ENCODE peak calls at places on chromosomes 11 and 22, in nine cellular contexts. E, N, P, Q, W, K, R, J and B are unnamed samples.

GRCh38 chr11:112632866-112633505 is 328.2 kb upstream of the NCAM1 start:
- DNase-seq in E (no peak), N (no peak), P (no peak), Q (no peak), W (no peak), K (no peak), R (no peak), J (no peak), B (no peak)

GRCh38 chr11:122703541-122704272 is 48.2 kb downstream of the UBASH3B start:
- DNase-seq in E (peak), N (no peak), P (no peak), Q (no peak), W (no peak), K (no peak), R (no peak), J (no peak), B (no peak)

GRCh38 chr11:70471254-70471653 is 72.9 kb downstream of the CTTN start:
- DNase-seq in E (peak), N (no peak), P (no peak), Q (peak), W (no peak), K (peak), R (no peak), J (no peak), B (peak)

GRCh38 chr11:60305906-60306619 is 21.0 kb upstream of the MS4A6E start:
- DNase-seq in E (no peak), N (no peak), P (no peak), Q (peak), W (no peak), K (peak), R (no peak), J (no peak), B (no peak)

GRCh38 chr11:63738720-63739360 is 29.7 kb downstream of the ZFTA start:
- DNase-seq in E (peak), N (peak), P (peak), Q (peak), W (peak), K (peak), R (peak), J (peak), B (no peak)

GRCh38 chr11:33893711-33894401 is 2.0 kb upstream of the LMO2 start:
- DNase-seq in E (peak), N (peak), P (peak), Q (no peak), W (no peak), K (no peak), R (no peak), J (peak), B (peak)

GRCh38 chr22:19880786-19881569 is 26.3 kb upstream of the GNB1L start:
- DNase-seq in E (no peak), N (no peak), P (no peak), Q (peak), W (no peak), K (peak), R (peak), J (no peak), B (no peak)

GRCh38 chr11:64489831-64490441 is 101.1 kb upstream of the SLC22A12 start:
- DNase-seq in E (peak), N (peak), P (peak), Q (peak), W (peak), K (peak), R (peak), J (peak), B (no peak)

GRCh38 chr22:23581252-23581634 is 1.2 kb upstream of the IGLL1 start:
- DNase-seq in E (no peak), N (no peak), P (no peak), Q (no peak), W (no peak), K (no peak), R (no peak), J (no peak), B (no peak)

GRCh38 chr11:57310630-57311086 is 14.1 kb downstream of the TNKS1BP1 start:
- DNase-seq in E (no peak), N (no peak), P (no peak), Q (peak), W (no peak), K (no peak), R (no peak), J (no peak), B (no peak)

GRCh38 chr22:25942989-25943411 is 201.0 kb downstream of the MYO18B start:
- DNase-seq in E (no peak), N (no peak), P (no peak), Q (no peak), W (peak), K (no peak), R (peak), J (no peak), B (no peak)

GRCh38 chr11:128473631-128474030 is 113.7 kb downstream of the ETS1 start:
- DNase-seq in E (peak), N (no peak), P (peak), Q (no peak), W (no peak), K (no peak), R (no peak), J (no peak), B (no peak)

GRCh38 chr11:77647906-77648305 is 10.3 kb upstream of the CLNS1A start:
- DNase-seq in E (no peak), N (no peak), P (no peak), Q (no peak), W (no peak), K (no peak), R (no peak), J (no peak), B (no peak)

GRCh38 chr11:67057410-67057757 is 737 bp downstream of the RHOD start:
- DNase-seq in E (no peak), N (no peak), P (no peak), Q (no peak), W (no peak), K (no peak), R (no peak), J (no peak), B (no peak)

GRCh38 chr11:77560605-77561004 is 29.1 kb upstream of the AQP11 start:
- DNase-seq in E (no peak), N (no peak), P (no peak), Q (peak), W (no peak), K (no peak), R (no peak), J (no peak), B (no peak)

GRCh38 chr11:127106142-127106541 is 105.6 kb upstream of the KIRREL3 start:
- DNase-seq in E (no peak), N (no peak), P (no peak), Q (peak), W (peak), K (no peak), R (no peak), J (no peak), B (no peak)

GRCh38 chr11:46984987-46985386 is 48.4 kb downstream of the CSTPP1 start:
- DNase-seq in E (no peak), N (no peak), P (no peak), Q (no peak), W (no peak), K (no peak), R (no peak), J (no peak), B (no peak)

GRCh38 chr11:2466869-2467694 is 22.3 kb downstream of the KCNQ1 start:
- DNase-seq in E (peak), N (no peak), P (peak), Q (no peak), W (no peak), K (no peak), R (no peak), J (no peak), B (peak)

GRCh38 chr11:117328414-117329010 is 858 bp downstream of the CEP164 start:
- DNase-seq in E (peak), N (no peak), P (no peak), Q (peak), W (no peak), K (no peak), R (peak), J (no peak), B (no peak)

GRCh38 chr22:23836692-23837495 is 1.9 kb downstream of the DERL3 start:
- DNase-seq in E (no peak), N (no peak), P (no peak), Q (no peak), W (no peak), K (no peak), R (peak), J (no peak), B (no peak)

GRCh38 chr22:50118557-50119168 is 28.9 kb downstream of the MOV10L1 start:
- DNase-seq in E (no peak), N (no peak), P (no peak), Q (peak), W (no peak), K (no peak), R (no peak), J (no peak), B (no peak)

GRCh38 chr11:45045692-45046471 is 95.2 kb upstream of the TP53I11 start:
- DNase-seq in E (peak), N (no peak), P (peak), Q (peak), W (no peak), K (no peak), R (peak), J (no peak), B (no peak)

GRCh38 chr22:31692186-31692886 is 30.3 kb upstream of the PISD start:
- DNase-seq in E (peak), N (no peak), P (no peak), Q (peak), W (no peak), K (no peak), R (no peak), J (no peak), B (no peak)

GRCh38 chr11:2734181-2735052 is 34.6 kb upstream of the KCNQ1OT1 start:
- DNase-seq in E (no peak), N (no peak), P (no peak), Q (no peak), W (no peak), K (no peak), R (peak), J (no peak), B (no peak)

GRCh38 chr22:49211176-49211575 is 616.5 kb downstream of the BRD1 start:
- DNase-seq in E (no peak), N (no peak), P (no peak), Q (no peak), W (no peak), K (no peak), R (no peak), J (no peak), B (no peak)

GRCh38 chr22:28867191-28867590 is 16.2 kb upstream of the ZNRF3 start:
- DNase-seq in E (no peak), N (no peak), P (no peak), Q (no peak), W (peak), K (no peak), R (no peak), J (no peak), B (no peak)

GRCh38 chr22:28430656-28431055 is 249.0 kb downstream of the TTC28 start:
- DNase-seq in E (no peak), N (no peak), P (no peak), Q (no peak), W (no peak), K (no peak), R (no peak), J (no peak), B (no peak)

GRCh38 chr11:32297629-32298028 is 137.7 kb downstream of the WT1 start:
- DNase-seq in E (no peak), N (no peak), P (no peak), Q (peak), W (no peak), K (peak), R (no peak), J (no peak), B (no peak)

GRCh38 chr22:38756631-38757463 is 1.0 kb upstream of the SUN2 start:
- DNase-seq in E (peak), N (no peak), P (no peak), Q (no peak), W (no peak), K (no peak), R (no peak), J (no peak), B (no peak)

GRCh38 chr22:24107668-24108067 is 73.6 kb upstream of the SUSD2 start:
- DNase-seq in E (no peak), N (no peak), P (no peak), Q (peak), W (no peak), K (no peak), R (peak), J (no peak), B (no peak)

GRCh38 chr22:20463324-20464095 is 25.9 kb upstream of the SCARF2 start:
- DNase-seq in E (peak), N (no peak), P (peak), Q (no peak), W (no peak), K (no peak), R (no peak), J (no peak), B (no peak)

GRCh38 chr11:79400717-79401330 is 40.0 kb downstream of the TENM4 start:
- DNase-seq in E (peak), N (no peak), P (no peak), Q (peak), W (peak), K (peak), R (peak), J (no peak), B (no peak)

GRCh38 chr22:37386441-37386840 is 40.8 kb downstream of the ELFN2 start:
- DNase-seq in E (no peak), N (no peak), P (no peak), Q (no peak), W (no peak), K (no peak), R (no peak), J (no peak), B (no peak)

GRCh38 chr11:82899191-82899820 is 924 bp downstream of the PRCP start:
- DNase-seq in E (peak), N (no peak), P (peak), Q (no peak), W (no peak), K (no peak), R (no peak), J (no peak), B (no peak)

GRCh38 chr11:63765688-63766241 is 2.8 kb downstream of the ZFTA start:
- DNase-seq in E (no peak), N (no peak), P (no peak), Q (no peak), W (no peak), K (no peak), R (no peak), J (no peak), B (no peak)

GRCh38 chr22:40046126-40046525 is 51.4 kb downstream of the FAM83F start:
- DNase-seq in E (peak), N (no peak), P (no peak), Q (no peak), W (no peak), K (no peak), R (no peak), J (no peak), B (no peak)

GRCh38 chr22:17102297-17102667 is 17.5 kb downstream of the IL17RA start:
- DNase-seq in E (no peak), N (no peak), P (no peak), Q (no peak), W (no peak), K (no peak), R (no peak), J (no peak), B (no peak)

GRCh38 chr11:119015054-119015611 is 3.0 kb downstream of the RPS25 start:
- DNase-seq in E (no peak), N (no peak), P (no peak), Q (no peak), W (no peak), K (no peak), R (no peak), J (no peak), B (no peak)